ENCODE peak calls at places on chromosomes 16 and 17, in eight cellular contexts. One of them, this sample, is unnamed. For H3K9me3, the result is how much of the 10 kb centered on the place peaks cover.

GRCh38 chr17:76137026-76137350 is 4.1 kb downstream of the FOXJ1 start:
- DNase-seq in A549: no peak
- DNase-seq in testis: no peak
- DNase-seq in OCI-LY7: no peak
- DNase-seq in transverse colon: no peak
- DNase-seq in esophagus muscularis mucosa: no peak
- DNase-seq in ovary: no peak
- DNase-seq in PC-9: no peak
- DNase-seq in this sample: no peak

GRCh38 chr16:55439101-55439690 is 39.8 kb upstream of the MMP2 start:
- DNase-seq in OCI-LY7: no peak
- DNase-seq in esophagus muscularis mucosa: no peak
- DNase-seq in transverse colon: no peak
- DNase-seq in PC-9: no peak
- DNase-seq in A549: no peak
- DNase-seq in testis: no peak
- DNase-seq in ovary: no peak
- DNase-seq in this sample: no peak

GRCh38 chr17:82782657-82783207 is 30.9 kb downstream of the TBCD start:
- DNase-seq in transverse colon: no peak
- DNase-seq in esophagus muscularis mucosa: no peak
- DNase-seq in OCI-LY7: no peak
- DNase-seq in testis: no peak
- DNase-seq in A549: no peak
- DNase-seq in ovary: no peak
- DNase-seq in PC-9: no peak
- DNase-seq in this sample: no peak

GRCh38 chr17:46950615-46950996 is 27.6 kb downstream of the GOSR2 start:
- DNase-seq in PC-9: no peak
- DNase-seq in esophagus muscularis mucosa: no peak
- DNase-seq in ovary: no peak
- DNase-seq in transverse colon: no peak
- DNase-seq in testis: no peak
- DNase-seq in OCI-LY7: no peak
- DNase-seq in A549: no peak
- DNase-seq in this sample: peak

GRCh38 chr17:75059369-75060345 is 12.6 kb downstream of the KCTD2 start:
- DNase-seq in testis: peak
- DNase-seq in PC-9: peak
- DNase-seq in esophagus muscularis mucosa: no peak
- DNase-seq in ovary: peak
- DNase-seq in A549: peak
- DNase-seq in transverse colon: no peak
- DNase-seq in OCI-LY7: peak
- DNase-seq in this sample: no peak

GRCh38 chr17:80696964-80697363 is 152.3 kb downstream of the RPTOR start:
- DNase-seq in PC-9: no peak
- DNase-seq in A549: no peak
- DNase-seq in ovary: no peak
- DNase-seq in transverse colon: no peak
- DNase-seq in testis: no peak
- DNase-seq in OCI-LY7: no peak
- DNase-seq in esophagus muscularis mucosa: no peak
- DNase-seq in this sample: no peak

GRCh38 chr17:47982645-47983440 is 11.9 kb downstream of the CDK5RAP3 start:
- DNase-seq in A549: no peak
- DNase-seq in PC-9: no peak
- DNase-seq in transverse colon: no peak
- DNase-seq in OCI-LY7: no peak
- DNase-seq in ovary: no peak
- DNase-seq in testis: no peak
- DNase-seq in esophagus muscularis mucosa: no peak
- DNase-seq in this sample: no peak

GRCh38 chr16:80463776-80464175 is 77.0 kb upstream of the DYNLRB2 start:
- DNase-seq in testis: no peak
- DNase-seq in OCI-LY7: no peak
- DNase-seq in esophagus muscularis mucosa: no peak
- DNase-seq in transverse colon: no peak
- DNase-seq in A549: no peak
- DNase-seq in PC-9: no peak
- DNase-seq in ovary: no peak
- DNase-seq in this sample: no peak

GRCh38 chr16:31333686-31334649 is 21.0 kb upstream of the ITGAX start:
- DNase-seq in OCI-LY7: peak
- DNase-seq in PC-9: peak
- DNase-seq in testis: peak
- DNase-seq in A549: peak
- DNase-seq in transverse colon: no peak
- DNase-seq in esophagus muscularis mucosa: peak
- DNase-seq in ovary: no peak
- DNase-seq in this sample: no peak

GRCh38 chr16:12869681-12870427 is 31.5 kb upstream of the SHISA9 start:
- DNase-seq in PC-9: peak
- DNase-seq in testis: no peak
- DNase-seq in esophagus muscularis mucosa: no peak
- DNase-seq in ovary: no peak
- DNase-seq in transverse colon: no peak
- DNase-seq in OCI-LY7: no peak
- DNase-seq in A549: no peak
- DNase-seq in this sample: no peak

GRCh38 chr16:11308493-11309283 is 27.6 kb upstream of the PRM1 start:
- DNase-seq in PC-9: no peak
- DNase-seq in ovary: no peak
- DNase-seq in OCI-LY7: peak
- DNase-seq in transverse colon: peak
- DNase-seq in esophagus muscularis mucosa: no peak
- DNase-seq in testis: no peak
- DNase-seq in A549: no peak
- DNase-seq in this sample: no peak

GRCh38 chr17:70483624-70484023 is 314.3 kb downstream of the KCNJ2 start:
- DNase-seq in PC-9: no peak
- DNase-seq in A549: no peak
- DNase-seq in OCI-LY7: peak
- DNase-seq in testis: no peak
- DNase-seq in transverse colon: no peak
- DNase-seq in ovary: no peak
- DNase-seq in esophagus muscularis mucosa: no peak
- DNase-seq in this sample: no peak
- H3K9me3 ChIP-seq in PC-9: under half
- H3K9me3 ChIP-seq in A549: under half
- H3K9me3 ChIP-seq in OCI-LY7: under half
- H3K9me3 ChIP-seq in testis: under half
- H3K9me3 ChIP-seq in transverse colon: under half
- H3K9me3 ChIP-seq in ovary: under half
- H3K9me3 ChIP-seq in esophagus muscularis mucosa: under half
- H3K9me3 ChIP-seq in this sample: under half

DNA sequence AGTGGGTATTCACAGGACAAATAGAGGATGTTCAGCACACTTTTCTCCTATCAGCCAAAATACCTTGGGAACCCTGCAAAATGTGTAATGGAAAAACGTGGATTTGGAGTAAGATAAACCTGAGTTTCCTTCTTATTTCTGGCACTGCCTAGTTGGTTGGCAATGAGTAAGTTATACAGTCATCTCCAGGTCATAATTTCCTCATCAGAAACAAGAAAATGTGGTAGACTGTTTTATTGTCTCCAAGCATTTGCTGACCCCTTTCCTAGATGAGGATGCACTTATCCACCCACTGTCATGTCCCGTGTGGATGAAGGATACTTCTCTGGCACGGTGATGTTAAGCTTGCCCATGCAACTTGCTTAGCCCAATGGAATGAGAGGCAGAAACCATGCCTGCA is 458.0 kb downstream of the KIF2B start:
- DNase-seq in OCI-LY7: no peak
- DNase-seq in ovary: no peak
- DNase-seq in testis: no peak
- DNase-seq in PC-9: no peak
- DNase-seq in esophagus muscularis mucosa: no peak
- DNase-seq in A549: no peak
- DNase-seq in transverse colon: no peak
- DNase-seq in this sample: no peak
- H3K9me3 ChIP-seq in OCI-LY7: under half
- H3K9me3 ChIP-seq in ovary: under half
- H3K9me3 ChIP-seq in testis: under half
- H3K9me3 ChIP-seq in PC-9: under half
- H3K9me3 ChIP-seq in esophagus muscularis mucosa: under half
- H3K9me3 ChIP-seq in A549: under half
- H3K9me3 ChIP-seq in transverse colon: under half
- H3K9me3 ChIP-seq in this sample: under half

GRCh38 chr16:35200662-35201061 is 1741.2 kb downstream of the TP53TG3F start:
- DNase-seq in testis: no peak
- DNase-seq in ovary: no peak
- DNase-seq in A549: no peak
- DNase-seq in esophagus muscularis mucosa: no peak
- DNase-seq in OCI-LY7: no peak
- DNase-seq in PC-9: no peak
- DNase-seq in transverse colon: no peak
- DNase-seq in this sample: no peak

GRCh38 chr16:35207059-35207999 is 1747.9 kb downstream of the TP53TG3F start:
- DNase-seq in OCI-LY7: no peak
- DNase-seq in A549: no peak
- DNase-seq in PC-9: peak
- DNase-seq in transverse colon: no peak
- DNase-seq in testis: peak
- DNase-seq in ovary: no peak
- DNase-seq in esophagus muscularis mucosa: peak
- DNase-seq in this sample: no peak

GRCh38 chr16:35208001-35208935 is 1748.9 kb downstream of the TP53TG3F start:
- DNase-seq in A549: no peak
- DNase-seq in esophagus muscularis mucosa: peak
- DNase-seq in OCI-LY7: no peak
- DNase-seq in testis: no peak
- DNase-seq in ovary: no peak
- DNase-seq in transverse colon: no peak
- DNase-seq in PC-9: peak
- DNase-seq in this sample: no peak

GRCh38 chr16:35201151-35201550 is 1741.7 kb downstream of the TP53TG3F start:
- DNase-seq in transverse colon: no peak
- DNase-seq in OCI-LY7: no peak
- DNase-seq in PC-9: no peak
- DNase-seq in testis: no peak
- DNase-seq in ovary: no peak
- DNase-seq in A549: no peak
- DNase-seq in esophagus muscularis mucosa: peak
- DNase-seq in this sample: no peak

DNA sequence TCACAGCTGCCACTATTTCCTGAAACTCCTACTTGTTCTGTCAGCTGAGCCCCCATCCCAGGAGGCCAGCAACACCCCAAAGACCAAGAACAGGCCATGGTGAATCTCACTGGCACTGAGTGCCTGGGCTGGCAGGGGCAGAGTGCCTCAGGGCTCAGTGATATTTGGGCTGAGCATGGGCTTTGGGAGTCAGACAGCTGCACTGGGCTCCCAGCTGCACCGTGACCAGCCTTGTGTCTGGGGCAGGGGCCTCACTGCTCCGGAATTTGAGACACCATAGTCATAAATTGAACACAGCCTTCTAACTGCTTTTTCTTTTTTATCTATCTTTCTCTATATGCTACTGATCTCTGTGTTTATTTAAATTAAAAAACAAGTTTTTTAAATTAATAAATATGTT is 1744.2 kb downstream of the TP53TG3F start:
- DNase-seq in A549: no peak
- DNase-seq in PC-9: no peak
- DNase-seq in OCI-LY7: no peak
- DNase-seq in testis: no peak
- DNase-seq in esophagus muscularis mucosa: no peak
- DNase-seq in transverse colon: no peak
- DNase-seq in ovary: no peak
- DNase-seq in this sample: no peak
- H3K9me3 ChIP-seq in A549: under half
- H3K9me3 ChIP-seq in PC-9: under half
- H3K9me3 ChIP-seq in OCI-LY7: under half
- H3K9me3 ChIP-seq in testis: under half
- H3K9me3 ChIP-seq in esophagus muscularis mucosa: under half
- H3K9me3 ChIP-seq in transverse colon: under half
- H3K9me3 ChIP-seq in ovary: under half
- H3K9me3 ChIP-seq in this sample: under half

GRCh38 chr16:35745821-35746248 is 2286.4 kb downstream of the TP53TG3F start:
- DNase-seq in OCI-LY7: no peak
- DNase-seq in esophagus muscularis mucosa: peak
- DNase-seq in ovary: no peak
- DNase-seq in A549: no peak
- DNase-seq in testis: no peak
- DNase-seq in transverse colon: no peak
- DNase-seq in PC-9: no peak
- DNase-seq in this sample: no peak
- H3K9me3 ChIP-seq in OCI-LY7: under half
- H3K9me3 ChIP-seq in esophagus muscularis mucosa: under half
- H3K9me3 ChIP-seq in ovary: under half
- H3K9me3 ChIP-seq in A549: under half
- H3K9me3 ChIP-seq in testis: under half
- H3K9me3 ChIP-seq in transverse colon: under half
- H3K9me3 ChIP-seq in PC-9: under half
- H3K9me3 ChIP-seq in this sample: under half

GRCh38 chr16:46404028-46404427 is 217.2 kb downstream of the SHCBP1 start:
- DNase-seq in A549: no peak
- DNase-seq in ovary: no peak
- DNase-seq in esophagus muscularis mucosa: no peak
- DNase-seq in PC-9: no peak
- DNase-seq in transverse colon: no peak
- DNase-seq in OCI-LY7: no peak
- DNase-seq in testis: no peak
- DNase-seq in this sample: no peak
- H3K9me3 ChIP-seq in A549: under half
- H3K9me3 ChIP-seq in ovary: under half
- H3K9me3 ChIP-seq in esophagus muscularis mucosa: under half
- H3K9me3 ChIP-seq in PC-9: under half
- H3K9me3 ChIP-seq in transverse colon: under half
- H3K9me3 ChIP-seq in OCI-LY7: under half
- H3K9me3 ChIP-seq in testis: under half
- H3K9me3 ChIP-seq in this sample: under half